ENCODE peak calls at places on chromosomes 11 and 22, in eight cellular contexts. U, K, T, Q, C, E, B and F are unnamed samples.

GRCh38 chr22:49783036-49783746 is 44.5 kb downstream of the BRD1 start:
- DNase-seq in Q (no peak), T (no peak), B (no peak), U (no peak), C (no peak), K (no peak), E (no peak), F (no peak)

GRCh38 chr11:34363363-34364084 is 5.7 kb upstream of the ABTB2 start:
- DNase-seq in E (no peak), Q (no peak), B (no peak), T (no peak), U (no peak), K (no peak), C (no peak), F (no peak)

GRCh38 chr11:121104223-121104831 is 3.3 kb downstream of the TECTA start:
- DNase-seq in Q (peak; percentile 75), C (no peak), E (no peak), K (no peak), T (no peak), U (peak; percentile 10), B (no peak), F (no peak)

GRCh38 chr11:44329472-44330230 is 19.7 kb upstream of the ALX4 start:
- DNase-seq in B (no peak), K (no peak), C (no peak), T (no peak), U (no peak), Q (no peak), E (no peak), F (no peak)

GRCh38 chr11:83908457-83908856 is 622.3 kb upstream of the CCDC90B start:
- DNase-seq in E (no peak), K (no peak), C (no peak), B (no peak), Q (no peak), U (no peak), T (no peak), F (no peak)

GRCh38 chr11:28268925-28269324 is 160.7 kb downstream of the METTL15 start:
- DNase-seq in U (no peak), E (no peak), C (no peak), Q (no peak), T (no peak), K (no peak), B (no peak), F (no peak)

GRCh38 chr11:88359529-88359928 is 22.0 kb upstream of the CTSC start:
- DNase-seq in T (no peak), U (no peak), K (no peak), B (no peak), Q (no peak), C (no peak), E (no peak), F (no peak)

GRCh38 chr11:94103476-94103875 is 25.2 kb upstream of the PANX1 start:
- DNase-seq in C (no peak), Q (no peak), T (no peak), B (no peak), K (no peak), E (no peak), U (no peak), F (no peak)

GRCh38 chr11:48093795-48094642 is 113.7 kb downstream of the PTPRJ start:
- DNase-seq in B (no peak), Q (no peak), K (no peak), T (no peak), C (no peak), E (no peak), U (no peak), F (no peak)

GRCh38 chr11:134267466-134267865 is 8.7 kb upstream of the GLB1L3 start:
- DNase-seq in Q (no peak), E (no peak), B (no peak), K (no peak), C (no peak), T (no peak), U (no peak), F (no peak)

GRCh38 chr22:23104109-23104971 is 34.0 kb downstream of the GNAZ start:
- DNase-seq in U (no peak), K (no peak), B (no peak), E (no peak), C (no peak), Q (no peak), T (no peak), F (no peak)

GRCh38 chr22:45905924-45906865 is 70.8 kb downstream of the WNT7B start:
- DNase-seq in U (no peak), Q (no peak), C (no peak), B (no peak), E (no peak), T (no peak), K (no peak), F (no peak)

GRCh38 chr11:108645956-108646355 is 18.9 kb upstream of the DDX10 start:
- DNase-seq in C (no peak), B (no peak), K (no peak), T (no peak), U (no peak), E (no peak), Q (no peak), F (no peak)

GRCh38 chr22:40826984-40827741 is 8.0 kb upstream of the SLC25A17 start:
- DNase-seq in B (no peak), T (no peak), E (no peak), Q (no peak), U (no peak), C (no peak), K (no peak), F (no peak)

GRCh38 chr11:116357769-116358544 is 414.8 kb downstream of the BUD13 start:
- DNase-seq in K (peak; percentile 26), U (no peak), E (no peak), Q (peak; percentile 61), C (peak; percentile 37), T (no peak), B (peak; percentile 37), F (no peak)

GRCh38 chr11:77142091-77142975 is 14.3 kb downstream of the MYO7A start:
- DNase-seq in C (no peak), E (no peak), B (no peak), U (no peak), Q (no peak), T (no peak), K (no peak), F (no peak)

GRCh38 chr11:100578966-100579365 is 108.1 kb upstream of the ARHGAP42 start:
- DNase-seq in E (no peak), Q (peak; percentile 28), T (no peak), U (no peak), B (no peak), C (no peak), K (no peak), F (no peak)

GRCh38 chr11:93494341-93494740 is 48.9 kb downstream of the SMCO4 start:
- DNase-seq in T (no peak), K (no peak), U (no peak), B (no peak), E (no peak), C (no peak), Q (no peak), F (no peak)

GRCh38 chr11:128316541-128317206 is 270.7 kb downstream of the ETS1 start:
- DNase-seq in Q (no peak), T (no peak), E (no peak), C (no peak), K (no peak), U (no peak), B (no peak), F (no peak)

GRCh38 chr11:108586600-108586999 is 7.0 kb downstream of the EXPH5 start:
- DNase-seq in E (no peak), U (no peak), T (no peak), B (no peak), C (no peak), K (peak; percentile 7), Q (no peak), F (no peak)

GRCh38 chr11:69360606-69361005 is 66.7 kb downstream of the MYEOV start:
- DNase-seq in T (no peak), B (no peak), E (no peak), K (no peak), C (no peak), U (no peak), Q (no peak), F (no peak)

GRCh38 chr22:49995413-49996191 is 17.0 kb downstream of the IL17REL start:
- DNase-seq in K (no peak), Q (no peak), C (no peak), T (no peak), U (no peak), B (peak; percentile 6), E (no peak), F (no peak)

GRCh38 chr22:38953577-38954413 is 3.6 kb upstream of the APOBEC3A start:
- DNase-seq in T (no peak), K (peak; percentile 65), Q (no peak), U (no peak), C (no peak), E (no peak), B (peak; percentile 75), F (no peak)
- TF ChIP-seq POLR2A in T (no peak), K (no peak), Q (no peak), U (no peak), C (no peak), E (no peak), B (peak; percentile 13), F (no peak)

DNA sequence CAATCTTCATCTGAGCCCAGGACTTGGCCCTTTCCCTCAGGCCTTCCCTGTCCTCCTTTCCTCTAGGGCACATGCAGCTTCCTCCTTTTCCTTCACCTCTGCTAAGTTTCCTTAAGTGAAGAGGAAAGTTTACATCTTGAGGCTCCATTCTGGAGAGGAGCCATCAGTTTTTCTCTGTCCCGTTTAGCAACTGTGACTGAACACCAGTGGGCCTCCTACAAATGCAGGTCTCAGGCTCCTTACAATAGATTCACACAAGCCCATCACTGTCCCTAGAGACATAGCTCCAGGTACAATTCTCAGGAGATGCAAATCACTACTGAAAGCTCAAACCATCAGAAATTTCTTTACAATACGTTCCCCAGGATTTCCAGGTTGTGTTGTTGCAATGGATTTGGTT is 23.3 kb upstream of the LYVE1 start:
- DNase-seq in K (no peak), T (no peak), Q (no peak), E (no peak), U (no peak), B (no peak), C (no peak), F (no peak)
- H3K4me3 ChIP-seq in K (no peak overlapping the region), T (no peak overlapping the region), Q (no peak overlapping the region), E (no peak overlapping the region), U (no peak overlapping the region), B (no peak overlapping the region), C (no peak overlapping the region), F (no peak overlapping the region)

DNA sequence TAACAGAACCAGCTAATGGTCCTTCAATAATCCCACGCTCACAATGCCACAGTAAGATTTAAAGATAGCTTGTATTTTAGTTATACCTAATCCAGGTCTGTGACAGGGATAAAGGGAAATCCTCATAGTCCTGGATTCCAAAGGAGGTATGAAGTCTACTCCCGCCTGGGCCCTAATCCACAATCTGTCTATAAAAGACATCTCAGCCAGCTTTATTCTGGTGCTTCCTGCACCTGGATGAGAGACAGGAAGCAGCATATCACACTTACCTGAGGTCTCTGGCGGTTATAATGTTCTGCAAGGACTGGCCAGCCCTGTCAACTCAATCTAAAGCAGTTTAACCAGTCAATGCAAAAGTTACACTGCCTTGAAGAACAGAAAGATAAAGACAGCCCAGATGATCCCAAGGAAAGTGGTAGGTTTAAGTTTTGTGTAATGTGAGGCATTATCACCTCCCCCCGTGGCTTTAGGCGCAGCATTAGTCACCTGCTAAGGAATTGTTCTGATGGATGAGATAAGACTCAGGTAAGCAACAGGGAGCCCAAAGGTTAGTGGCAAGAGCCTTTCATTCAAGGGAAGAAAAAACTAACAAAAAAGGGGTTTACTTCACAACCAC is 57.6 kb downstream of the PLEKHA7 start:
- DNase-seq in U (no peak), C (peak; percentile 21), T (no peak), K (no peak), B (no peak), Q (no peak), E (no peak), F (peak; percentile 63)
- H3K27ac ChIP-seq in U (no peak overlapping the region), C (peak overlapping the region; percentile 16), T (no peak overlapping the region), K (no peak overlapping the region), B (peak overlapping the region; percentile 46), Q (no peak overlapping the region), E (no peak overlapping the region), F (no peak overlapping the region)

GRCh38 chr11:65492637-65493366 is 6.0 kb upstream of the MALAT1 start:
- DNase-seq in B (peak; percentile 87), T (peak; percentile 96), U (peak; percentile 90), E (no peak), C (no peak), K (peak; percentile 91), Q (peak; percentile 96), F (peak; percentile 90)
- TF ChIP-seq POLR2A in B (peak; percentile 63), T (peak; percentile 57), U (peak; percentile 58), E (no peak), C (peak; percentile 5), K (peak; percentile 37), Q (no peak), F (no peak)